ENCODE peak calls at places on chromosomes 1 and 21, in ten cellular contexts. F, T, S, W, D, V, X, J, Z and G are unnamed samples.

GRCh38 chr1:110060034-110060661 is 10.3 kb downstream of the ALX3 start:
- DNase-seq in F (no peak), T (no peak), S (peak), W (no peak), D (no peak), V (peak), X (peak), J (peak), Z (peak), G (peak)

GRCh38 chr1:17826165-17826488 is 71.0 kb downstream of the ACTL8 start:
- DNase-seq in F (peak), T (peak), S (peak), W (no peak), D (peak), V (no peak), X (no peak), J (peak), Z (peak), G (no peak)

GRCh38 chr1:225750420-225750819 is 27.2 kb upstream of the SRP9 start:
- DNase-seq in F (no peak), T (no peak), S (no peak), W (no peak), D (no peak), V (no peak), X (no peak), J (no peak), Z (no peak), G (no peak)

GRCh38 chr1:215748431-215748830 is 181.3 kb downstream of the KCTD3 start:
- DNase-seq in F (no peak), T (no peak), S (no peak), W (no peak), D (no peak), V (no peak), X (no peak), J (no peak), Z (no peak), G (no peak)

GRCh38 chr1:167968569-167968968 is 31.7 kb upstream of the MPC2 start:
- DNase-seq in F (no peak), T (no peak), S (no peak), W (no peak), D (no peak), V (no peak), X (no peak), J (no peak), Z (no peak), G (no peak)

GRCh38 chr1:54949971-54950360 is 30.5 kb upstream of the TMEM61 start:
- DNase-seq in F (no peak), T (peak), S (no peak), W (no peak), D (no peak), V (no peak), X (no peak), J (no peak), Z (peak), G (no peak)

GRCh38 chr1:3668585-3669300 is 16.4 kb downstream of the TP73 start:
- DNase-seq in F (no peak), T (peak), S (peak), W (no peak), D (peak), V (no peak), X (no peak), J (peak), Z (peak), G (peak)

GRCh38 chr21:46092026-46092764 is 5.7 kb upstream of the COL6A2 start:
- DNase-seq in F (no peak), T (peak), S (no peak), W (peak), D (no peak), V (peak), X (no peak), J (peak), Z (no peak), G (no peak)

GRCh38 chr1:114216431-114217173 is 62.9 kb upstream of the SYT6 start:
- DNase-seq in F (no peak), T (no peak), S (no peak), W (no peak), D (no peak), V (no peak), X (no peak), J (no peak), Z (no peak), G (no peak)

GRCh38 chr1:165367375-165367993 is 11.0 kb upstream of the LMX1A start:
- DNase-seq in F (peak), T (peak), S (peak), W (peak), D (peak), V (peak), X (peak), J (peak), Z (peak), G (no peak)

GRCh38 chr21:41943468-41944250 is 10.2 kb downstream of the C2CD2 start:
- DNase-seq in F (no peak), T (no peak), S (no peak), W (no peak), D (no peak), V (no peak), X (no peak), J (no peak), Z (no peak), G (no peak)

GRCh38 chr1:21050031-21050430 is 126.7 kb downstream of the EIF4G3 start:
- DNase-seq in F (no peak), T (peak), S (no peak), W (peak), D (no peak), V (no peak), X (no peak), J (no peak), Z (peak), G (no peak)

GRCh38 chr1:31696246-31696645 is 7.6 kb downstream of the COL16A1 start:
- DNase-seq in F (no peak), T (no peak), S (peak), W (no peak), D (no peak), V (no peak), X (no peak), J (no peak), Z (no peak), G (no peak)

GRCh38 chr21:37627074-37627473 is 260.5 kb downstream of the DYRK1A start:
- DNase-seq in F (no peak), T (no peak), S (peak), W (no peak), D (no peak), V (no peak), X (peak), J (no peak), Z (no peak), G (no peak)

GRCh38 chr21:31213787-31214186 is 130.3 kb downstream of the TIAM1 start:
- DNase-seq in F (no peak), T (no peak), S (no peak), W (no peak), D (no peak), V (no peak), X (no peak), J (no peak), Z (peak), G (no peak)

GRCh38 chr1:169326644-169327316 is 40.8 kb downstream of the NME7 start:
- DNase-seq in F (no peak), T (peak), S (no peak), W (peak), D (no peak), V (no peak), X (no peak), J (no peak), Z (peak), G (no peak)

GRCh38 chr21:46096596-46096981 is 1.3 kb upstream of the COL6A2 start:
- DNase-seq in F (no peak), T (no peak), S (no peak), W (no peak), D (no peak), V (peak), X (no peak), J (no peak), Z (no peak), G (no peak)

GRCh38 chr1:147611021-147611426 is 59.3 kb downstream of the ACP6 start:
- DNase-seq in F (no peak), T (no peak), S (no peak), W (no peak), D (no peak), V (no peak), X (peak), J (no peak), Z (no peak), G (no peak)

GRCh38 chr1:225559902-225560301 is 93.0 kb downstream of the ENAH start:
- DNase-seq in F (no peak), T (no peak), S (no peak), W (no peak), D (no peak), V (no peak), X (no peak), J (no peak), Z (no peak), G (no peak)

GRCh38 chr1:225882699-225883615 is 777 bp upstream of the TMEM63A start:
- DNase-seq in F (peak), T (peak), S (peak), W (peak), D (peak), V (peak), X (peak), J (peak), Z (peak), G (no peak)

GRCh38 chr1:150971583-150972416 is 2.8 kb downstream of the CERS2 start:
- DNase-seq in F (no peak), T (no peak), S (no peak), W (no peak), D (peak), V (no peak), X (no peak), J (no peak), Z (no peak), G (peak)

GRCh38 chr1:64836792-64837191 is 91.9 kb downstream of the RAVER2 start:
- DNase-seq in F (no peak), T (no peak), S (no peak), W (no peak), D (no peak), V (no peak), X (no peak), J (no peak), Z (no peak), G (no peak)

GRCh38 chr1:161506336-161507223 is 1.3 kb downstream of the FCGR2A start:
- DNase-seq in F (no peak), T (peak), S (no peak), W (no peak), D (no peak), V (no peak), X (no peak), J (no peak), Z (peak), G (peak)

GRCh38 chr1:193584840-193585239 is 398.4 kb upstream of the B3GALT2 start:
- DNase-seq in F (no peak), T (no peak), S (no peak), W (no peak), D (no peak), V (no peak), X (no peak), J (no peak), Z (no peak), G (no peak)

GRCh38 chr1:15950302-15950701 is 25.6 kb downstream of the ZBTB17 start:
- DNase-seq in F (no peak), T (no peak), S (no peak), W (no peak), D (no peak), V (no peak), X (no peak), J (no peak), Z (no peak), G (peak)

GRCh38 chr1:237492359-237492758 is 398.4 kb downstream of the ZP4 start:
- DNase-seq in F (no peak), T (no peak), S (no peak), W (no peak), D (no peak), V (no peak), X (no peak), J (no peak), Z (peak), G (no peak)
- TF ChIP-seq CTCF in F (no peak), T (no peak), S (no peak), W (no peak), D (no peak), V (no peak), X (peak), J (no peak), Z (peak), G (no peak)

GRCh38 chr1:6547301-6547700 is 7.0 kb downstream of the NOL9 start:
- DNase-seq in F (no peak), T (peak), S (no peak), W (peak), D (no peak), V (no peak), X (no peak), J (no peak), Z (peak), G (no peak)
- TF ChIP-seq CTCF in F (no peak), T (no peak), S (no peak), W (peak), D (no peak), V (no peak), X (no peak), J (no peak), Z (no peak), G (no peak)

GRCh38 chr1:196115641-196116040 is 492.6 kb downstream of the KCNT2 start:
- DNase-seq in F (no peak), T (peak), S (no peak), W (peak), D (no peak), V (no peak), X (no peak), J (peak), Z (peak), G (no peak)

GRCh38 chr1:196114193-196114592 is 494.0 kb downstream of the KCNT2 start:
- DNase-seq in F (no peak), T (peak), S (no peak), W (no peak), D (no peak), V (no peak), X (no peak), J (no peak), Z (peak), G (no peak)
- TF ChIP-seq CTCF in F (no peak), T (no peak), S (no peak), W (no peak), D (no peak), V (no peak), X (no peak), J (no peak), Z (no peak), G (no peak)

GRCh38 chr1:178376008-178376407 is 120.8 kb downstream of the CLEC20A start:
- DNase-seq in F (no peak), T (no peak), S (no peak), W (no peak), D (no peak), V (no peak), X (no peak), J (no peak), Z (no peak), G (no peak)

GRCh38 chr1:178374016-178374415 is 122.7 kb downstream of the CLEC20A start:
- DNase-seq in F (no peak), T (no peak), S (no peak), W (no peak), D (no peak), V (no peak), X (no peak), J (no peak), Z (no peak), G (no peak)

GRCh38 chr1:178382372-178382771 is 114.4 kb downstream of the CLEC20A start:
- DNase-seq in F (no peak), T (no peak), S (no peak), W (no peak), D (no peak), V (no peak), X (no peak), J (no peak), Z (no peak), G (no peak)

GRCh38 chr1:178385662-178386061 is 111.1 kb downstream of the CLEC20A start:
- DNase-seq in F (no peak), T (no peak), S (no peak), W (no peak), D (no peak), V (no peak), X (no peak), J (no peak), Z (no peak), G (no peak)

DNA sequence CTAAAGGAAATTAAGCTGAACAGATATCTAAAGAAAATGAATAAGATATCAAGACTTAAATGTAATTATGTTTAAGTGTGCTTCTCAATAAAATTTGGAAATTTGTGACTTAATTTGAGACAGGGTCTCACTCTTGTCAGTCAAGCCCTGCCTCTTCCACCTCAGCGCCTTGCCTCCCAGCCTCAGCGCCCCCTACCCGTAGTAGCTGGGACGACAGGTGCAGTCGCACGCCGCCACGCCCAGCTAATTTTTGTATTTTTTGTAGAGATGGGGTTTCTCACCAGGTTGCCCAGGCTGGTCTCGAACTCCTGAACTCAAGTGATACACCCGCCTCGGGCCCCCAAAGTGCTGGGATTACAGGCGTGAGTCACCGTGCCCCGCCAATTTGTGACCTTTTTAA is 117.0 kb downstream of the CLEC20A start:
- DNase-seq in F (no peak), T (no peak), S (no peak), W (no peak), D (no peak), V (no peak), X (no peak), J (no peak), Z (no peak), G (no peak)
- TF ChIP-seq CTCF in F (peak), T (peak), S (peak), W (peak), D (no peak), V (no peak), X (no peak), J (no peak), Z (no peak), G (peak)

DNA sequence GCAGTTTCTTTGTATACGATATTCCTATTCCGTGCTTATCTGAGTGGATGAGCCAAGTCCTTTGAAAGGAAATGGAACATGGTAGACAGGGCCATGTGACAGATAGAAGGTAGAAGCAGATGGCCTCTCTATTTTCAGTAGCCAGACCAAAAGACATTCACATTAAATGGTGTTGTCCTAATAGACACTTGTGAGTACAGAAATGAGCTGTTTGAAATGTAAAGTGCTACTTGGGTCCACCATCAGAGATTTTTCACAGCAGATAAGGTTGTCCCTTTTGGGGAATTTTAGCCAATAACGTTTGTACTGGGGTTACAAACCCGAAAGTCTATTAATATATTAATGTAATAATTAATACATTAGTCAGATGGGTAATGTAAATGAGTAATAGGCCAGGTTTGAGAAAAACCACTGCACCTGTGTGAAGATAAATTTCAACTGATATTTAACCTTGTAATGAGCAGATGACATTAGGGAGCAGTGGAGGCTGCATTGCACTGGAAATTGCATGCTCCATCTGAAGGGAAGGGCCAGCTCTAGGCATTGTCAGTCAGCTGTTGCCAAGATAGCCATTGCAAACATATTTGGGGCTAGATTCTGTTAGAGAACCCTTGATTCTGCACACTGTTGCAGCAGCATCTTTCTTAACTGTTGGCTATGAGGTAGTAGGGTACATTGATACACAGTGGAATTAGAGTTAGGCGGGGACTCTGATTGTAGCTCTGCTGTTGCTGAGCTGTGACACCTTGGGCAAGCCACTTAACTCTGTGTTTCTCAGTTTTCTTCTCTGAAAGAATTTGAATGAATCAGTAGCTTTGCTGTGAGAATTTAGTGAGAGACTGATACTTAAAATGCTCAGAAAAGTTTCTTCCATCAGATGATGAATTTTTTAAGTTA is 43.8 kb downstream of the FGGY start:
- DNase-seq in F (no peak), T (no peak), S (no peak), W (no peak), D (no peak), V (no peak), X (no peak), J (no peak), Z (no peak), G (no peak)
- TF ChIP-seq CTCF in F (no peak), T (no peak), S (no peak), W (no peak), D (no peak), V (no peak), X (no peak), J (no peak), Z (no peak), G (no peak)